ENCODE peak calls at places on chromosomes 13 and 19, in six cellular contexts. P is left colon, R is IMR-90, I is amniotic stem cell, B is NCI-H2081, G is mammary epithelial cell. Q is an unnamed sample.

GRCh38 chr13:112781881-112782361 is 92.1 kb downstream of the ATP11A start:
- DNase-seq in I (no peak), B (peak; percentile 24), R (no peak), P (no peak), G (peak; percentile 30), Q (no peak)

GRCh38 chr19:34085336-34085735 is 87.0 kb upstream of the LSM14A start:
- DNase-seq in I (no peak), P (no peak), R (no peak), G (no peak), B (no peak), Q (no peak)

GRCh38 chr13:77511552-77511951 is 24.0 kb upstream of the SCEL start:
- DNase-seq in G (no peak), I (no peak), R (no peak), B (peak; percentile 14), P (no peak), Q (no peak)

GRCh38 chr19:28242317-28242927 is 970.5 kb downstream of the UQCRFS1 start:
- DNase-seq in P (no peak), I (no peak), G (peak; percentile 2), B (no peak), R (no peak), Q (no peak)

GRCh38 chr19:51181377-51181912 is 39.3 kb downstream of the SIGLEC7 start:
- DNase-seq in B (no peak), I (no peak), P (no peak), G (no peak), R (no peak), Q (no peak)

GRCh38 chr13:46893820-46894533 is 2.9 kb downstream of the HTR2A start:
- DNase-seq in B (peak; percentile 52), I (peak; percentile 31), R (peak; percentile 17), P (no peak), G (peak; percentile 31), Q (no peak)

GRCh38 chr19:35459414-35460082 is 11.5 kb downstream of the FFAR2 start:
- DNase-seq in I (no peak), P (no peak), G (no peak), B (no peak), R (no peak), Q (no peak)

GRCh38 chr13:83325454-83325853 is 556.8 kb downstream of the SLITRK1 start:
- DNase-seq in P (no peak), I (peak; percentile 23), B (no peak), G (peak; percentile 40), R (peak; percentile 86), Q (no peak)

GRCh38 chr13:91375119-91375729 is 23.2 kb upstream of the GPC5 start:
- DNase-seq in B (no peak), R (peak; percentile 8), P (no peak), I (no peak), G (no peak), Q (no peak)

GRCh38 chr13:52925775-52926285 is 77.4 kb upstream of the PCDH8 start:
- DNase-seq in I (no peak), B (no peak), R (no peak), P (no peak), G (peak; percentile 89), Q (no peak)

GRCh38 chr19:53193534-53194222 is 520 bp upstream of the ZNF665 start:
- DNase-seq in R (no peak), G (no peak), B (no peak), P (no peak), I (no peak), Q (no peak)

GRCh38 chr19:39890755-39891551 is 43.5 kb downstream of the FCGBP start:
- DNase-seq in P (no peak), B (no peak), I (no peak), G (no peak), R (no peak), Q (no peak)

GRCh38 chr19:48400018-48400742 is 6.7 kb downstream of the GRIN2D start:
- DNase-seq in I (no peak), B (no peak), P (peak; percentile 51), G (peak; percentile 51), R (peak; percentile 55), Q (peak; percentile 71)

GRCh38 chr19:45955905-45956608 is 17.6 kb downstream of the NOVA2 start:
- DNase-seq in R (peak; percentile 7), B (no peak), G (peak; percentile 79), I (no peak), P (no peak), Q (no peak)

GRCh38 chr19:18859676-18860301 is 28.0 kb downstream of the UPF1 start:
- DNase-seq in I (no peak), B (no peak), P (no peak), G (no peak), R (no peak), Q (no peak)

GRCh38 chr13:36082396-36082795 is 48.8 kb downstream of the DCLK1 start:
- DNase-seq in G (no peak), R (no peak), I (no peak), P (no peak), B (no peak), Q (no peak)

GRCh38 chr13:38577048-38577447 is 109.8 kb upstream of the FREM2 start:
- DNase-seq in I (no peak), R (no peak), G (no peak), B (no peak), P (no peak), Q (no peak)

GRCh38 chr19:11736696-11737095 is 2.0 kb downstream of the ZNF823 start:
- DNase-seq in P (peak; percentile 49), G (peak; percentile 20), I (no peak), B (no peak), R (peak; percentile 33), Q (no peak)

GRCh38 chr19:49145485-49146407 is 9.4 kb downstream of the HRC start:
- DNase-seq in I (no peak), G (peak; percentile 47), P (peak; percentile 78), B (peak; percentile 29), R (peak; percentile 71), Q (no peak)

GRCh38 chr13:66967825-66968597 is 262.1 kb downstream of the PCDH9 start:
- DNase-seq in B (no peak), I (no peak), P (no peak), G (no peak), R (peak; percentile 25), Q (no peak)

GRCh38 chr19:19113040-19113541 is 25.2 kb downstream of the TMEM161A start:
- DNase-seq in I (no peak), P (no peak), G (no peak), R (peak; percentile 74), B (no peak), Q (no peak)

GRCh38 chr19:33758541-33759013 is 38.1 kb upstream of the KCTD15 start:
- DNase-seq in R (peak; percentile 5), I (no peak), B (no peak), P (no peak), G (peak; percentile 21), Q (no peak)

GRCh38 chr19:46205183-46205984 is 24.2 kb upstream of the IGFL1 start:
- DNase-seq in G (no peak), R (no peak), I (no peak), B (no peak), P (no peak), Q (no peak)

GRCh38 chr13:30796132-30796832 is 60.9 kb downstream of the ALOX5AP start:
- DNase-seq in B (no peak), I (peak; percentile 26), R (peak; percentile 62), P (no peak), G (peak; percentile 80), Q (no peak)

GRCh38 chr13:85283408-85283807 is 515.8 kb downstream of the SLITRK6 start:
- DNase-seq in G (no peak), B (no peak), R (no peak), P (no peak), I (no peak), Q (no peak)

GRCh38 chr19:22976248-22976647 is 26.7 kb downstream of the ZNF728 start:
- DNase-seq in I (no peak), B (no peak), G (no peak), R (no peak), P (no peak), Q (no peak)

GRCh38 chr19:45913874-45914830 is at the start of gene NANOS2:
- DNase-seq in P (no peak), B (no peak), I (no peak), G (no peak), R (no peak), Q (no peak)

GRCh38 chr13:26460652-26461051 is 96.8 kb upstream of the WASF3 start:
- DNase-seq in P (no peak), I (no peak), G (no peak), R (peak; percentile 84), B (no peak), Q (no peak)

GRCh38 chr19:7868671-7869452 is 5.3 kb downstream of the PRR36 start:
- DNase-seq in P (peak; percentile 81), G (peak; percentile 74), I (peak; percentile 46), R (peak; percentile 44), B (no peak), Q (no peak)

GRCh38 chr19:42076375-42076944 is 494 bp downstream of the ZNF574 start:
- DNase-seq in R (no peak), G (no peak), B (no peak), I (no peak), P (peak; percentile 56), Q (no peak)

GRCh38 chr19:6577410-6578125 is 13.4 kb downstream of the CD70 start:
- DNase-seq in R (no peak), P (peak; percentile 71), I (no peak), G (peak; percentile 82), B (no peak), Q (no peak)

GRCh38 chr13:110444226-110444653 is 117.3 kb downstream of the RAB20 start:
- DNase-seq in B (no peak), G (peak; percentile 54), I (no peak), P (no peak), R (peak; percentile 20), Q (no peak)

GRCh38 chr13:22018297-22019210 is 347.7 kb downstream of the FGF9 start:
- DNase-seq in G (no peak), B (no peak), P (no peak), R (no peak), I (no peak), Q (no peak)